ENCODE peak calls at places on chromosomes 2 and 18, in nine cellular contexts. One of them, this sample, is unnamed.

GRCh38 chr18:33755918-33756590 is 178.0 kb downstream of the ASXL3 start:
- DNase-seq in IMR-90: peak; percentile 93
- DNase-seq in brain microvascular endothelial cell: peak; percentile 95
- DNase-seq in heart left ventricle: no peak
- DNase-seq in GM23338: no peak
- DNase-seq in cardiac muscle cell: no peak
- DNase-seq in PC-9: peak; percentile 46
- DNase-seq in Panc1: peak; percentile 81
- DNase-seq in cardiac fibroblast: peak; percentile 83
- DNase-seq in this sample: no peak

GRCh38 chr18:61628085-61628484 is 264.7 kb downstream of the RNF152 start:
- DNase-seq in cardiac fibroblast: peak; percentile 52
- DNase-seq in heart left ventricle: no peak
- DNase-seq in IMR-90: peak; percentile 55
- DNase-seq in GM23338: no peak
- DNase-seq in cardiac muscle cell: no peak
- DNase-seq in PC-9: no peak
- DNase-seq in Panc1: no peak
- DNase-seq in brain microvascular endothelial cell: no peak
- DNase-seq in this sample: no peak

GRCh38 chr2:205719864-205720263 is 37.6 kb downstream of the NRP2 start:
- DNase-seq in cardiac muscle cell: no peak
- DNase-seq in heart left ventricle: no peak
- DNase-seq in GM23338: no peak
- DNase-seq in Panc1: no peak
- DNase-seq in brain microvascular endothelial cell: no peak
- DNase-seq in cardiac fibroblast: no peak
- DNase-seq in PC-9: no peak
- DNase-seq in IMR-90: no peak
- DNase-seq in this sample: no peak

GRCh38 chr2:19774788-19775156 is 127.0 kb downstream of the TTC32 start:
- DNase-seq in brain microvascular endothelial cell: no peak
- DNase-seq in Panc1: no peak
- DNase-seq in GM23338: peak; percentile 88
- DNase-seq in PC-9: no peak
- DNase-seq in heart left ventricle: no peak
- DNase-seq in cardiac muscle cell: peak; percentile 20
- DNase-seq in IMR-90: peak; percentile 38
- DNase-seq in cardiac fibroblast: no peak
- DNase-seq in this sample: no peak

GRCh38 chr2:221948076-221948475 is 350.7 kb downstream of the PAX3 start:
- DNase-seq in brain microvascular endothelial cell: no peak
- DNase-seq in cardiac muscle cell: no peak
- DNase-seq in IMR-90: no peak
- DNase-seq in GM23338: no peak
- DNase-seq in PC-9: no peak
- DNase-seq in heart left ventricle: no peak
- DNase-seq in cardiac fibroblast: no peak
- DNase-seq in Panc1: no peak
- DNase-seq in this sample: no peak

GRCh38 chr18:12559319-12559718 is 98.6 kb downstream of the SPIRE1 start:
- DNase-seq in IMR-90: no peak
- DNase-seq in Panc1: no peak
- DNase-seq in brain microvascular endothelial cell: no peak
- DNase-seq in GM23338: no peak
- DNase-seq in heart left ventricle: no peak
- DNase-seq in cardiac fibroblast: no peak
- DNase-seq in cardiac muscle cell: no peak
- DNase-seq in PC-9: no peak
- DNase-seq in this sample: no peak

GRCh38 chr2:143632751-143633374 is 503.6 kb downstream of the ARHGAP15 start:
- DNase-seq in PC-9: no peak
- DNase-seq in heart left ventricle: no peak
- DNase-seq in IMR-90: no peak
- DNase-seq in cardiac muscle cell: peak; percentile 28
- DNase-seq in brain microvascular endothelial cell: no peak
- DNase-seq in cardiac fibroblast: no peak
- DNase-seq in GM23338: no peak
- DNase-seq in Panc1: no peak
- DNase-seq in this sample: no peak

GRCh38 chr2:129465045-129465444 is 514.4 kb upstream of the RAB6C start:
- DNase-seq in heart left ventricle: no peak
- DNase-seq in IMR-90: no peak
- DNase-seq in Panc1: no peak
- DNase-seq in PC-9: no peak
- DNase-seq in GM23338: no peak
- DNase-seq in cardiac fibroblast: no peak
- DNase-seq in brain microvascular endothelial cell: no peak
- DNase-seq in cardiac muscle cell: no peak
- DNase-seq in this sample: no peak

GRCh38 chr2:10909050-10909995 is 2.4 kb upstream of the KCNF1 start:
- DNase-seq in Panc1: no peak
- DNase-seq in GM23338: peak; percentile 87
- DNase-seq in cardiac fibroblast: no peak
- DNase-seq in IMR-90: no peak
- DNase-seq in brain microvascular endothelial cell: no peak
- DNase-seq in cardiac muscle cell: peak; percentile 73
- DNase-seq in PC-9: peak; percentile 30
- DNase-seq in heart left ventricle: no peak
- DNase-seq in this sample: no peak

GRCh38 chr2:174951746-174952145 is 53.4 kb downstream of the CHN1 start:
- DNase-seq in PC-9: no peak
- DNase-seq in heart left ventricle: no peak
- DNase-seq in brain microvascular endothelial cell: peak; percentile 49
- DNase-seq in GM23338: no peak
- DNase-seq in Panc1: no peak
- DNase-seq in cardiac muscle cell: peak; percentile 31
- DNase-seq in IMR-90: peak; percentile 87
- DNase-seq in cardiac fibroblast: peak; percentile 64
- DNase-seq in this sample: no peak

GRCh38 chr18:6835345-6835744 is 105.8 kb downstream of the ARHGAP28 start:
- DNase-seq in GM23338: no peak
- DNase-seq in cardiac muscle cell: no peak
- DNase-seq in cardiac fibroblast: no peak
- DNase-seq in IMR-90: peak; percentile 76
- DNase-seq in heart left ventricle: no peak
- DNase-seq in brain microvascular endothelial cell: no peak
- DNase-seq in PC-9: no peak
- DNase-seq in Panc1: no peak
- DNase-seq in this sample: no peak

GRCh38 chr2:229712125-229712524 is 2.2 kb downstream of the DNER start:
- DNase-seq in heart left ventricle: no peak
- DNase-seq in brain microvascular endothelial cell: no peak
- DNase-seq in IMR-90: peak; percentile 23
- DNase-seq in GM23338: no peak
- DNase-seq in cardiac fibroblast: peak; percentile 42
- DNase-seq in PC-9: no peak
- DNase-seq in cardiac muscle cell: no peak
- DNase-seq in Panc1: no peak
- DNase-seq in this sample: no peak

GRCh38 chr2:32068-32467 is 14.2 kb downstream of the FAM110C start:
- DNase-seq in PC-9: no peak
- DNase-seq in cardiac fibroblast: no peak
- DNase-seq in heart left ventricle: no peak
- DNase-seq in brain microvascular endothelial cell: no peak
- DNase-seq in IMR-90: no peak
- DNase-seq in Panc1: no peak
- DNase-seq in GM23338: no peak
- DNase-seq in cardiac muscle cell: no peak
- DNase-seq in this sample: no peak

GRCh38 chr18:26547302-26548143 is 830 bp downstream of the KCTD1 start:
- DNase-seq in cardiac fibroblast: peak; percentile 77
- DNase-seq in cardiac muscle cell: peak; percentile 86
- DNase-seq in brain microvascular endothelial cell: peak; percentile 65
- DNase-seq in GM23338: peak; percentile 92
- DNase-seq in IMR-90: peak; percentile 84
- DNase-seq in Panc1: no peak
- DNase-seq in heart left ventricle: peak; percentile 53
- DNase-seq in PC-9: no peak
- DNase-seq in this sample: no peak
- TF ChIP-seq CTCF in cardiac fibroblast: peak; percentile 45
- TF ChIP-seq CTCF in cardiac muscle cell: peak; percentile 61
- TF ChIP-seq CTCF in brain microvascular endothelial cell: peak; percentile 74
- TF ChIP-seq CTCF in GM23338: peak; percentile 78
- TF ChIP-seq CTCF in IMR-90: peak; percentile 48
- TF ChIP-seq CTCF in Panc1: peak; percentile 86
- TF ChIP-seq CTCF in heart left ventricle: peak; percentile 29
- TF ChIP-seq CTCF in PC-9: no peak
- TF ChIP-seq CTCF in this sample: no peak

GRCh38 chr18:48445540-48445939 is 36.4 kb upstream of the ZBTB7C start:
- DNase-seq in heart left ventricle: peak; percentile 53
- DNase-seq in cardiac muscle cell: peak; percentile 84
- DNase-seq in brain microvascular endothelial cell: peak; percentile 82
- DNase-seq in GM23338: peak; percentile 91
- DNase-seq in IMR-90: peak; percentile 74
- DNase-seq in Panc1: peak; percentile 53
- DNase-seq in PC-9: peak; percentile 72
- DNase-seq in cardiac fibroblast: peak; percentile 89
- DNase-seq in this sample: peak; percentile 57

GRCh38 chr18:48442761-48443160 is 33.6 kb upstream of the ZBTB7C start:
- DNase-seq in cardiac fibroblast: peak; percentile 38
- DNase-seq in cardiac muscle cell: no peak
- DNase-seq in Panc1: no peak
- DNase-seq in brain microvascular endothelial cell: no peak
- DNase-seq in GM23338: no peak
- DNase-seq in PC-9: no peak
- DNase-seq in heart left ventricle: no peak
- DNase-seq in IMR-90: peak; percentile 12
- DNase-seq in this sample: no peak

GRCh38 chr18:48436907-48437306 is 27.7 kb upstream of the ZBTB7C start:
- DNase-seq in cardiac fibroblast: no peak
- DNase-seq in PC-9: no peak
- DNase-seq in brain microvascular endothelial cell: no peak
- DNase-seq in cardiac muscle cell: no peak
- DNase-seq in GM23338: no peak
- DNase-seq in heart left ventricle: no peak
- DNase-seq in Panc1: no peak
- DNase-seq in IMR-90: no peak
- DNase-seq in this sample: no peak

GRCh38 chr18:48440924-48441323 is 31.7 kb upstream of the ZBTB7C start:
- DNase-seq in brain microvascular endothelial cell: no peak
- DNase-seq in PC-9: no peak
- DNase-seq in cardiac fibroblast: no peak
- DNase-seq in GM23338: no peak
- DNase-seq in IMR-90: no peak
- DNase-seq in cardiac muscle cell: no peak
- DNase-seq in heart left ventricle: no peak
- DNase-seq in Panc1: no peak
- DNase-seq in this sample: no peak

GRCh38 chr18:48441405-48441881 is 32.3 kb upstream of the ZBTB7C start:
- DNase-seq in brain microvascular endothelial cell: no peak
- DNase-seq in cardiac muscle cell: peak; percentile 28
- DNase-seq in IMR-90: no peak
- DNase-seq in Panc1: no peak
- DNase-seq in PC-9: no peak
- DNase-seq in cardiac fibroblast: no peak
- DNase-seq in GM23338: no peak
- DNase-seq in heart left ventricle: peak; percentile 49
- DNase-seq in this sample: no peak
- TF ChIP-seq CTCF in brain microvascular endothelial cell: no peak
- TF ChIP-seq CTCF in cardiac muscle cell: no peak
- TF ChIP-seq CTCF in IMR-90: no peak
- TF ChIP-seq CTCF in Panc1: no peak
- TF ChIP-seq CTCF in PC-9: no peak
- TF ChIP-seq CTCF in cardiac fibroblast: no peak
- TF ChIP-seq CTCF in GM23338: no peak
- TF ChIP-seq CTCF in heart left ventricle: no peak
- TF ChIP-seq CTCF in this sample: no peak

GRCh38 chr2:69888451-69888850 is 5.3 kb upstream of the SNRNP27 start:
- DNase-seq in PC-9: no peak
- DNase-seq in IMR-90: no peak
- DNase-seq in Panc1: no peak
- DNase-seq in GM23338: no peak
- DNase-seq in heart left ventricle: no peak
- DNase-seq in cardiac muscle cell: no peak
- DNase-seq in cardiac fibroblast: no peak
- DNase-seq in brain microvascular endothelial cell: no peak
- DNase-seq in this sample: no peak
- TF ChIP-seq CTCF in PC-9: no peak
- TF ChIP-seq CTCF in IMR-90: no peak
- TF ChIP-seq CTCF in Panc1: no peak
- TF ChIP-seq CTCF in GM23338: no peak
- TF ChIP-seq CTCF in heart left ventricle: no peak
- TF ChIP-seq CTCF in cardiac muscle cell: no peak
- TF ChIP-seq CTCF in cardiac fibroblast: no peak
- TF ChIP-seq CTCF in brain microvascular endothelial cell: no peak
- TF ChIP-seq CTCF in this sample: no peak

DNA sequence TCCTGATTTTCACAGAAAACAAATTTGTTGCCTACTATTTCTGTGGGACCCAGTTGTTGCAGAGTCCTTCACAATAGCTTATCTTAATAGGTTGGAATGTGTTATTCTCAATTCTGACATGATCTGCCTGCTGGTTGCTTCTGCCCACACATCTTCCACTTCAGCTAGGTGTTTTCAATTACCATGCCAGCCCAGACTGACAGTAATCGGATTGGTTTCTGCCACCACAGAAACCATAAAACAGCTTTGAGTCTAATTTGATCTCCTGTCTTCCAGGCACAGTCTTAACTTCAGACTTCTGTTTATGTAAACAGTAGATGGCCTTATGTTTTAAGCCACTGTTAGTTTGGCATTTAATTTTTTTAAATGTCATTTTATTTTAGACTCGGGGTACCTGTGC is 248.2 kb upstream of the RBMS1 start:
- DNase-seq in heart left ventricle: no peak
- DNase-seq in brain microvascular endothelial cell: no peak
- DNase-seq in PC-9: no peak
- DNase-seq in IMR-90: no peak
- DNase-seq in cardiac fibroblast: no peak
- DNase-seq in GM23338: no peak
- DNase-seq in Panc1: no peak
- DNase-seq in cardiac muscle cell: no peak
- DNase-seq in this sample: no peak
- TF ChIP-seq CTCF in heart left ventricle: no peak
- TF ChIP-seq CTCF in brain microvascular endothelial cell: no peak
- TF ChIP-seq CTCF in PC-9: no peak
- TF ChIP-seq CTCF in IMR-90: no peak
- TF ChIP-seq CTCF in cardiac fibroblast: no peak
- TF ChIP-seq CTCF in GM23338: no peak
- TF ChIP-seq CTCF in Panc1: no peak
- TF ChIP-seq CTCF in cardiac muscle cell: no peak
- TF ChIP-seq CTCF in this sample: no peak

GRCh38 chr2:122191331-122191730 is 435.9 kb downstream of the TSN start:
- DNase-seq in cardiac muscle cell: peak; percentile 77
- DNase-seq in PC-9: no peak
- DNase-seq in heart left ventricle: no peak
- DNase-seq in GM23338: peak; percentile 88
- DNase-seq in IMR-90: no peak
- DNase-seq in cardiac fibroblast: peak; percentile 63
- DNase-seq in Panc1: peak; percentile 7
- DNase-seq in brain microvascular endothelial cell: peak; percentile 7
- DNase-seq in this sample: no peak
- TF ChIP-seq CTCF in cardiac muscle cell: peak; percentile 77
- TF ChIP-seq CTCF in PC-9: peak; percentile 63
- TF ChIP-seq CTCF in heart left ventricle: peak; percentile 13
- TF ChIP-seq CTCF in GM23338: peak; percentile 89
- TF ChIP-seq CTCF in IMR-90: no peak
- TF ChIP-seq CTCF in cardiac fibroblast: peak; percentile 52
- TF ChIP-seq CTCF in Panc1: peak; percentile 75
- TF ChIP-seq CTCF in brain microvascular endothelial cell: peak; percentile 66
- TF ChIP-seq CTCF in this sample: no peak